ENCODE peak calls at places on chromosomes 2 and 18, in seven cellular contexts. S is lower lobe of right lung, D is body of pancreas, V is endothelial cell of umbilical vein, H is heart right ventricle, F is Panc1, R is sigmoid colon. K is an unnamed sample.

GRCh38 chr2:212007972-212008371 is 530.6 kb downstream of the ERBB4 start:
- DNase-seq in D (no peak), V (no peak), R (no peak), F (no peak), S (no peak), H (no peak), K (no peak)

GRCh38 chr2:109486711-109487130 is 127.0 kb downstream of the SEPTIN10 start:
- DNase-seq in F (no peak), H (no peak), V (no peak), S (no peak), R (no peak), D (no peak), K (no peak)

GRCh38 chr2:159155315-159155714 is 131.2 kb downstream of the WDSUB1 start:
- DNase-seq in S (peak; percentile 81), D (peak; percentile 76), F (no peak), H (no peak), R (no peak), V (no peak), K (no peak)

GRCh38 chr2:15647622-15648590 is 56.2 kb downstream of the DDX1 start:
- DNase-seq in F (no peak), R (no peak), V (no peak), D (no peak), S (no peak), H (no peak), K (no peak)

GRCh38 chr2:55894720-55895119 is 28.9 kb downstream of the EFEMP1 start:
- DNase-seq in V (peak; percentile 49), R (no peak), S (no peak), H (no peak), F (no peak), D (no peak), K (no peak)

GRCh38 chr2:38740851-38741541 is 10.2 kb downstream of the SRSF7 start:
- DNase-seq in H (no peak), V (peak; percentile 62), S (no peak), F (no peak), D (no peak), R (no peak), K (no peak)

GRCh38 chr2:60416221-60417008 is 137.0 kb downstream of the BCL11A start:
- DNase-seq in D (peak; percentile 78), V (no peak), H (peak; percentile 23), F (no peak), R (no peak), S (no peak), K (peak; percentile 41)

GRCh38 chr2:148554459-148555247 is 89.9 kb upstream of the EPC2 start:
- DNase-seq in R (no peak), H (no peak), D (no peak), V (no peak), S (no peak), F (no peak), K (peak; percentile 22)

GRCh38 chr2:182301093-182301492 is 125.7 kb downstream of the PDE1A start:
- DNase-seq in S (no peak), D (no peak), H (no peak), R (no peak), F (no peak), V (peak; percentile 21), K (no peak)

GRCh38 chr18:10239138-10239537 is 215.3 kb upstream of the APCDD1 start:
- DNase-seq in D (peak; percentile 60), F (no peak), R (peak; percentile 85), H (no peak), S (peak; percentile 79), V (peak; percentile 16), K (no peak)

GRCh38 chr2:231926761-231927565 is 767 bp upstream of the NPPC start:
- DNase-seq in V (no peak), H (no peak), F (no peak), S (peak; percentile 42), D (peak; percentile 30), R (peak; percentile 62), K (no peak)

GRCh38 chr18:784470-785172 is 27.4 kb downstream of the YES1 start:
- DNase-seq in R (no peak), F (no peak), H (no peak), S (no peak), D (no peak), V (no peak), K (no peak)

GRCh38 chr2:108414256-108414876 is 34.6 kb upstream of the GCC2 start:
- DNase-seq in D (no peak), V (no peak), R (no peak), F (no peak), S (no peak), H (no peak), K (no peak)

GRCh38 chr18:28794459-28795245 is 617.7 kb upstream of the CDH2 start:
- DNase-seq in V (peak; percentile 93), H (no peak), D (no peak), S (no peak), R (no peak), F (peak; percentile 18), K (no peak)

GRCh38 chr2:238163494-238164198 is 4.9 kb downstream of the ERFE start:
- DNase-seq in R (no peak), F (no peak), S (no peak), H (no peak), D (no peak), V (no peak), K (no peak)

GRCh38 chr2:238167344-238167715 is 8.6 kb downstream of the ERFE start:
- DNase-seq in R (no peak), S (no peak), V (no peak), F (no peak), D (no peak), H (no peak), K (no peak)

GRCh38 chr2:238166391-238167343 is 7.9 kb downstream of the ERFE start:
- DNase-seq in S (no peak), D (no peak), V (no peak), H (no peak), F (no peak), R (no peak), K (no peak)

GRCh38 chr2:238164906-238165287 is 6.1 kb downstream of the ERFE start:
- DNase-seq in S (no peak), R (no peak), V (no peak), F (no peak), D (no peak), H (peak; percentile 3), K (no peak)

GRCh38 chr2:238165288-238165921 is 6.6 kb downstream of the ERFE start:
- DNase-seq in D (no peak), V (no peak), F (no peak), S (no peak), H (no peak), R (no peak), K (no peak)
- H3K36me3 ChIP-seq in D (no peaks in the 10 kb centered on the region), V (peaks cover 9% of the 10 kb centered on the region), F (peaks cover 6% of the 10 kb centered on the region), S (peaks cover 27% of the 10 kb centered on the region), H (peaks cover 22% of the 10 kb centered on the region), R (no peaks in the 10 kb centered on the region), K (peaks cover 9% of the 10 kb centered on the region)

DNA sequence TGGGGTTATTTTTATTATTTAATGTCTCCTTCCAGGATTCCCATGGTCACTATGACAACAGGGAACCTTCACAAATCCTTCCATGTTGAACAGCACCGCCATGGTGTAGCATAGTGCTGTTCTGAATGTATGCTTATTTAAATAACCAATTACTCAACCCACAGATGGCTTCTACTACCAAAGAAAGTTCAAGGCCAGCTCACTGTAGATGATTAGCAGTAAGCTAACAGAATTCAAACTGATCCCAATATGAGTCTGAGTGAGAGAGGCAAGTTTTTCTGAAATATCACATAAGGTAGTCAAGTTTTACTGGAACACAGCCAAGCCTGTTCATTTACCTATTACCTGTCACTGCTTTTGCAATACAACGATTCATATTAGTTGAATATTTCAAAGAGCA is 51.2 kb downstream of the CLASP1 start:
- DNase-seq in R (no peak), D (no peak), S (no peak), H (no peak), F (no peak), V (no peak), K (no peak)
- H3K27ac ChIP-seq in R (no peak overlapping the region), D (no peak overlapping the region), S (no peak overlapping the region), H (no peak overlapping the region), F (no peak overlapping the region), V (no peak overlapping the region), K (no peak overlapping the region)

GRCh38 chr2:85536479-85536878 is 2.5 kb upstream of the MAT2A start:
- DNase-seq in V (no peak), F (no peak), R (no peak), H (no peak), S (no peak), D (no peak), K (peak; percentile 73)

GRCh38 chr2:85539361-85540130 is 578 bp downstream of the MAT2A start:
- DNase-seq in F (no peak), R (peak; percentile 88), H (peak; percentile 81), D (peak; percentile 70), S (peak; percentile 82), V (peak; percentile 61), K (peak; percentile 37)

GRCh38 chr2:85540131-85540587 is 1.2 kb downstream of the MAT2A start:
- DNase-seq in V (peak; percentile 51), R (no peak), S (no peak), D (no peak), F (no peak), H (no peak), K (no peak)

GRCh38 chr2:85538507-85539360 is at the start of gene MAT2A:
- DNase-seq in R (peak; percentile 97), F (no peak), H (peak; percentile 96), V (peak; percentile 93), D (peak; percentile 93), S (peak; percentile 95), K (peak; percentile 78)

DNA sequence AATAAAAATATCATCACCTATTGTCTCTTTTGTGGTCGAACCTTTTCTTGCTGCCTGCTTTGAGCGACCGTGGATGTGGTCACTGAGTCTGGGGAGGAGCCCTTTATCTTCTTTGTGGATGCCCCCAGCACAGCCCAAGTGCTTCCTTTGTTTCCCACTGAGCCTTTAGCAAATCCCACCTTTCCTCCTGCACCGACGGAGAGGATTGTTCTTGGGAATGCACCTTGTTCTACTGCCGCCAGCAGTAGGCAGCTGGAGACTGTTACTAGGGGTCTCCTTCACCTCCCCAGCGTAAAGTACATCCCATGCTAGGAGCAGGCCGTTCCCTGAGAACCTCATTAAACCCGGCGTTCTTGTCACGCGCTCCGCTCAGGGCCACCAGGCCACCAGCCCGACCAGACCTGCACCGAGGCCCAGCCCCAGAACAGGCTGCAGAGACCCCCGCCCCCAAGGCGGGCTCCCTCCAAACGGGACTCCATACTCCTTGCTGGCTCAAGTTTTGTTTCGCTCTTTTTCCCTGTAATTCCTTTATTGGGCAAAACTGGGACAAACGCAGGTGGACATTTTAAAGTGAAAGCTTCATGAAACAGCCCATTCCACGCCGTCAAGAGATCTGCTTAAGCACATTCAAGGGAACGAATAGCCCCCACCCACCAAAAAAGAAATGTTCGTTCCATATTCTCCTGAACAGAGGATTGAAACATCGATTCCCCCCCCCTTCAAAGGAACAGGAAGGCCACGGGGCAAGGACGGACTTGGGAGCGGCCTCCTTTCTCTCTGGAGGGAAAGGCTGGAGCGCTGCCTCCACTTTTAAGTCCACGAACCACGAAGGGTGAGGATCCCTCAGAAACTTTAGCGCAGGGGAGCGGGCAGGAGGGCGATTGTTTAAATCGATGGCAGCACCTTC is 1.1 kb upstream of the MAT2A start:
- DNase-seq in S (peak; percentile 74), F (no peak), D (peak; percentile 78), V (peak; percentile 68), H (peak; percentile 57), R (peak; percentile 84), K (peak; percentile 12)
- TF ChIP-seq CTCF in S (no peak), F (no peak), D (no peak), V (no peak), H (no peak), R (no peak), K (peak; percentile 49)

DNA sequence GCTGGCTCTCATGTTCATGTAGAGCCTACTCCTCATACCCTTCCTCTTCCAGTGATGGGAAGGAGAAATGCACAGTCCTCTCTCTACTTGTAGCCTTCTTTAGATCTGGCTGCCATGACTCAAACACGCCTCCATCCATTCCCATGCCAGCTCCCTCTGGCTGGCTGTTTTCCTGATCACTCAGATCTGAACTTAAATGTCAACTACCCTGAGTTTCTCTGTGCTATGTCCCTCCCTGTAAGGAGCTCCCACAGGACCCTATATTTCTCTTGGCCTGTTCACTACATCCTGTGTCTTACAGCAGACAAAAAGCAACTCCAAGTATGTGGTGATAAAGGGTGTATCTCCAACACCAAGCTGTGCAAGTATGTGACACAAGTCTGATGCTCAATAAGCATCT is 152.4 kb downstream of the TCF4 start:
- DNase-seq in V (no peak), F (no peak), S (no peak), D (no peak), H (no peak), R (no peak), K (peak; percentile 19)
- H3K36me3 ChIP-seq in V (no peaks in the 10 kb centered on the region), F (no peaks in the 10 kb centered on the region), S (no peaks in the 10 kb centered on the region), D (no peaks in the 10 kb centered on the region), H (no peaks in the 10 kb centered on the region), R (no peaks in the 10 kb centered on the region), K (no peaks in the 10 kb centered on the region)

K was measured in brain microvascular endothelial cell.